ENCODE peak calls at places on chromosomes 16 and 17, in six cellular contexts. Y is BJ; J is AG10803; W is CD4-positive, alpha-beta T cell; S is B cell; E is RWPE1. A is an unnamed sample.

GRCh38 chr16:20610892-20611349 is 34.8 kb upstream of the ACSM2B start:
- DNase-seq in S (no peak), E (no peak), W (no peak), J (no peak), Y (no peak), A (no peak)

GRCh38 chr17:16873654-16874035 is 98.3 kb downstream of the TNFRSF13B start:
- DNase-seq in W (no peak), E (no peak), Y (no peak), S (no peak), J (no peak), A (no peak)

GRCh38 chr17:34171245-34171818 is 83.8 kb upstream of the CCL2 start:
- DNase-seq in J (peak), W (peak), E (peak), Y (no peak), S (peak), A (peak)

GRCh38 chr17:47317119-47317518 is 6.6 kb upstream of the EFCAB13 start:
- DNase-seq in Y (no peak), J (peak), E (no peak), S (no peak), W (no peak), A (no peak)

GRCh38 chr17:20968913-20969616 is 73.7 kb downstream of the USP22 start:
- DNase-seq in E (no peak), S (peak), J (no peak), W (no peak), Y (no peak), A (no peak)

GRCh38 chr16:23368469-23368868 is 66.4 kb downstream of the SCNN1B start:
- DNase-seq in S (no peak), Y (no peak), J (no peak), W (no peak), E (peak), A (no peak)

GRCh38 chr16:23131436-23131835 is 17.8 kb downstream of the USP31 start:
- DNase-seq in S (no peak), Y (no peak), J (no peak), W (no peak), E (no peak), A (no peak)

GRCh38 chr16:70614208-70614951 is 32.0 kb upstream of the IL34 start:
- DNase-seq in S (no peak), J (no peak), E (no peak), Y (no peak), W (no peak), A (no peak)

GRCh38 chr17:75454193-75454592 is 2.2 kb upstream of the TMEM94 start:
- DNase-seq in J (no peak), W (no peak), Y (no peak), S (no peak), E (no peak), A (no peak)

GRCh38 chr16:87880117-87880696 is 10.9 kb upstream of the SLC7A5 start:
- DNase-seq in Y (no peak), W (no peak), E (no peak), J (no peak), S (no peak), A (no peak)

GRCh38 chr16:14106457-14106856 is 35.3 kb downstream of the MRTFB start:
- DNase-seq in E (no peak), W (no peak), J (no peak), S (no peak), Y (no peak), A (no peak)

GRCh38 chr17:81160306-81160705 is 5.0 kb upstream of the PVALEF start:
- DNase-seq in W (no peak), E (no peak), S (no peak), J (no peak), Y (no peak), A (no peak)

GRCh38 chr17:83170571-83171260 is 91.3 kb downstream of the METRNL start:
- DNase-seq in E (no peak), Y (no peak), S (no peak), J (no peak), W (no peak), A (no peak)

DNA sequence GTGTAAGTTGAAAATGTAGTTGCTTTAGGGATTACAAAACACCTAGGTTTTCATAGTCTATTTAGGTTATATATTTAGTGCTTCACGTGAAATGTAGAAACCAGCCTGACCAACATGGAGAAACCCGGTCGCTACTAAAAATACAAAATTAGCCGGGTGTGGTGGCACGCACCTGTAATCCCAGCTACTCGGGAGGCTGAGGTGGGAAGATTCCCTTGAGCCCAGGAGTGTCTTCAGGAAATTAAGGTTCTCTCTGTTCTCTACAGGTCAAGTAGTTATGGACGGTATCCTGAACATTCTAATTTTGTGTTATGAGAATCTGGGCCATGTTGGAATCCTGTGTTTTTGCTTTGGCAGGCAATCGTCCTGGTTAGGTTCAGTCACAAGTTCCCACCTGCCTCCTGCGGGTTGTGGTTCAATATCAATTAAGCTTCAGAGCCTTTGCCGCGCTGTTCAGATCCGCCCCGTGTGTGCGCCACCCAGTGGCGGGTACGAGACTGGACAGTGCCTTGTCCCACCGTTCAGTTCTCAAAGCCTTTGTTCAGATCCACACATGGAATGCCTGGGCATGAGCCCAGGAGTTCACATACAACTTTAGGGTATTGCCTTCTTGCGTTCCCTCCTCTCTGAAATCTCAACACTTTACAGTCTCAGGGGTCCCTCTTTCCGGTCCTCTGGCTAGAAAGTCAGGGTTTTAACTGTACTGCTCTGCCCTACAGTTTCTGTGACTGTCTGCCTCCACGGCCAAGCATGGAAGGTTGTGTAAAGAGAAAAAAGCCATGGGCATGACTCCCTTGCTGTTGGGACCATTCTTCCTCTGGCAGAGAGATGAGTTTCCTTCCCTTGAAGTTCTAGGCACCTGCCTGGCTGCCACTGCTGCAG is 41.7 kb downstream of the HEATR6 start:
- DNase-seq in W (peak), E (peak), J (peak), Y (peak), S (peak), A (peak)
- TF ChIP-seq CTCF in W (peak), E (peak), J (peak), Y (peak), S (peak), A (peak)

DNA sequence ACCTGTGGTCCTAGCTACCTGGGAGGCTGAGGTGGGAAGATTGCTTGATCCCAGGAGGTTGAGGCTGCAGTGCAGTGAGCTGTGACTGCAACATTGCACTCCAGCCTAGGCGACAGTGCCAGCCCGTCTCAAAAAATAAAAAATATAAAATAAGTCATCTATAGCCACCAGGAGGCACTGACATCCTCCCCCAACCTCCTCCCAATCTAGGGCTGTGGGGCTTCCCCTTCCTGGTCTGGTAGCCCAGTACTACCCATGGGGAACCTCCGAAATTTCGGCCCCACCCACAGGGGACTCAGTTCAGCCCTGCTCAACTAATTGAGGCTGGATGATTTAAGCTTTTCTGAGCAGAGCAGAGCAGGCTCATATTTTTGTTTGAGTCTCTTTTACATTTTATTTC is 3.2 kb downstream of the ZSCAN10 start:
- DNase-seq in E (no peak), J (no peak), S (peak), W (peak), Y (no peak), A (no peak)
- TF ChIP-seq CTCF in E (no peak), J (peak), S (peak), W (peak), Y (peak), A (no peak)

GRCh38 chr16:12340151-12340733 is 363.7 kb downstream of the SNX29 start:
- DNase-seq in E (no peak), W (peak), Y (peak), J (peak), S (no peak), A (no peak)
- TF ChIP-seq CTCF in E (no peak), W (peak), Y (peak), J (peak), S (peak), A (peak)

DNA sequence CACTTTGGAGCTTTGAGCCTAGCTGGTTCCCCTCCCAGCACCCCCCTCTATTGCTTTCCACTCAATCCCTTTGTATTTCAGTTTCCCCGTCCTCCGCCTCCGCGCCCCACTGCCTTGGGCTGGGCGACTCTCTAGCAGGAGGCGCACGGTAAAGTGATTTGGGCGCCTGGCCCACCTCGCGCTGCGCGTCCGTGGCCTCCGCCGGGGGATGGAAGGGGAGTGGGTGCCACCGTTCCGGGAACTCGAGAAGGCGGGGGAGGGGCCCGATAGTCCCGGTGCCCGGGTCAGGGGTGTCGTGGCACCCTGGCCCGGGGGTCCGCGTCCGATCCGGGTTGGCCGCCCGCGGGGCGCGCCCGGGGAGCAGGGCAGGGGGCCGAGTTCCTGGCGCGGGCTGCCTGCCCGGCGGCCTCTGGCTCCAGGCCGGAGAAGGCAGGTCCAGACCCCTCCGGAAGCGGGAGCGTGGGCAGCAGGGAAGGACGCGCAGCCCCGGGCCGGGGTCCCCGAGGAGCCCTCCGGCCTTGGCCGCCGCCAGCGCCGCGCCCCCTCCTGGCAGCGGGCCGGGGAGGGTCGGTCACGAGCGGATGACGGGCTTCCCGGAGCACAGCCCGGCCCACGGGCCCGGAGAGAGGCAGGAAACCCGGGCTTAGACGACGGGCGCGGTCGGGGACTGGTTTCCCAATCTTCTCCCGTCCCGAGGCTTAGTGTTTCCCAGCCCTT is 15.8 kb downstream of the MEOX1 start:
- DNase-seq in S (no peak), J (peak), W (peak), E (peak), Y (no peak), A (no peak)
- TF ChIP-seq CTCF in S (no peak), J (no peak), W (no peak), E (no peak), Y (no peak), A (no peak)

DNA sequence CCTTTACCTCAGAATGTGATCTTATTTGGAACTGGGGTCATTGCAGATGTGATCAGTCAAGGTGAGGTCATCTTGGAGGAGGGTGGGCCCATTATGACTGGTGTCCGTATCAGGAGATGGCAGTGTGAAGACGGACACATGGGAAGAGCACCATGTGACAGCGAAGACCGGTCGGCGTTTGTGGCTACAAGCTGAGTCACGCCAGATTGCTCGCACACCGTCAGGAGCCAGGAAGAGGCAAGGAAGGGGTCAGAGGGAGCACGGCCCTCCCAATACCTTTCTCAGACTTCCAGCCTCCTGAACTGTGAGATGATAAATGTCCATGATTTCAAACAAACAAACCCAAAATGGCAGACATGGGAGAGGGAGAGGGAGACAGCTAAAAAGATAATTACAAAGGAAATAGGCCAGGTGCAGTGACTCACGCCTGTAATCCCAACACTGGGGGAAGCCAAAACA is 13.2 kb downstream of the STARD3 start:
- DNase-seq in E (no peak), W (no peak), S (no peak), J (no peak), Y (no peak), A (no peak)
- TF ChIP-seq CTCF in E (no peak), W (no peak), S (no peak), J (no peak), Y (no peak), A (no peak)

DNA sequence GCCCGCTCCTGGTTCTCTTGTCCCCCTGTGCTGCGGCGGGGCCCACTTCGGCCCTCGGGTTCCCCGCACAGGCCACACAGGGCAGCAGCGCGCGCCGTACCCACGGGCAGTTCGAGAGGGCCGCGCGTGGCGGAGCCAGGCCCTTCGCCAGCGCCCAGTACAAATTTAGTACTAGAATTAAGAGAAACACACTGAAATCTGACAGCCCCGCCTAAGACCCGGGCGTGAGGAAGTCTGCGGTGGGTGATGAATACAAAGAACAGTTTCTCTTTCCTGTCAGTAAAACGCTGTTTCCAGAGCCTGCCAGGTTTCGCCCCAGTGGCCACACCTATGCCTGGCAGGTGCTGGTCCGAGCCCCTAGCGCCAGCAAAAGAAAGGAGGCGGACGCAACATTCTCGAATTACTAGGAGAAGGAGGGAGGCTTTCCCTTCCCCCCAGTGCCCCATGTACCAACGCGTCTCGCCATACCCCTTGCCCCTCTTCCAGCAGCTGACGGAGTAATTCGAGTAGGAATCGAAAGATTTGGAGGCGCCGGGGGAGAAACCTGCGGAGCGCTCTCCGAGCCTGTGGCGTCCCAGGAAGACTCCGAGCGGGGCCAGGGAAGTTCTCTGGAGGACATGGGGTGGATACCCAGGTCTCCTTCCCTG is 591 bp upstream of the SLFN5 start:
- DNase-seq in Y (no peak), J (peak), S (peak), W (peak), E (peak), A (peak)
- TF ChIP-seq CTCF in Y (no peak), J (no peak), S (peak), W (peak), E (peak), A (peak)